ENCODE peak calls at places on chromosomes 2 and 18, in seven cellular contexts. N is activated CD4-positive, alpha-beta T cell treated with anti-CD3 and anti-CD28 coated beads for 48 hours; X is HuH-7.5; Q is mucosa of descending colon; E is fibroblast of the conjunctiva; Y is T-helper 17 cell; K is mesothelial cell of epicardium. H is an unnamed sample.

GRCh38 chr2:31246184-31246852 is 12.4 kb downstream of the EHD3 start:
- DNase-seq in E (no peak), Y (no peak), Q (no peak), N (no peak), K (no peak), X (no peak), H (no peak)

GRCh38 chr18:49041677-49042570 is 91.2 kb upstream of the SMAD7 start:
- DNase-seq in X (no peak), K (no peak), E (no peak), N (peak), Q (peak), Y (no peak), H (no peak)

GRCh38 chr2:147829106-147829505 is 15.7 kb upstream of the ACVR2A start:
- DNase-seq in Q (no peak), Y (no peak), N (no peak), E (peak), K (no peak), X (no peak), H (no peak)

GRCh38 chr2:126614529-126615279 is 41.3 kb upstream of the GYPC start:
- DNase-seq in X (no peak), E (no peak), Y (no peak), K (no peak), N (no peak), Q (no peak), H (no peak)

GRCh38 chr2:239297142-239298125 is 103.4 kb downstream of the HDAC4 start:
- DNase-seq in Y (no peak), X (no peak), E (no peak), K (no peak), N (no peak), Q (no peak), H (no peak)

GRCh38 chr2:219406861-219407230 is 11.3 kb upstream of the DES start:
- DNase-seq in Y (no peak), E (peak), Q (no peak), X (no peak), N (no peak), K (no peak), H (no peak)

GRCh38 chr2:238790126-238790820 is 57.6 kb upstream of the TWIST2 start:
- DNase-seq in X (no peak), K (no peak), Y (no peak), N (no peak), Q (no peak), E (peak), H (no peak)

GRCh38 chr18:36309436-36310391 is 12.2 kb downstream of the FHOD3 start:
- DNase-seq in E (peak), Y (no peak), N (no peak), X (no peak), K (peak), Q (no peak), H (no peak)

GRCh38 chr18:73688851-73689659 is 458.6 kb downstream of the FBXO15 start:
- DNase-seq in K (no peak), E (peak), Q (no peak), N (no peak), Y (no peak), X (no peak), H (no peak)

GRCh38 chr2:27832396-27832795 is 57.8 kb downstream of the RBKS start:
- DNase-seq in K (no peak), Q (no peak), N (no peak), X (no peak), E (no peak), Y (no peak), H (no peak)

GRCh38 chr2:152036611-152037469 is 62.0 kb downstream of the CACNB4 start:
- DNase-seq in N (peak), Y (peak), E (peak), X (peak), Q (peak), K (peak), H (no peak)

GRCh38 chr2:99512081-99512480 is 22.3 kb upstream of the REV1 start:
- DNase-seq in K (no peak), X (no peak), E (no peak), Q (no peak), Y (no peak), N (no peak), H (no peak)

GRCh38 chr2:88832992-88833389 is 141.5 kb downstream of the RPIA start:
- DNase-seq in E (no peak), Q (no peak), N (no peak), X (no peak), Y (no peak), K (no peak), H (no peak)

GRCh38 chr18:48974304-48975220 is 23.8 kb upstream of the SMAD7 start:
- DNase-seq in X (no peak), E (no peak), N (no peak), K (no peak), Y (no peak), Q (no peak), H (no peak)

GRCh38 chr2:183623227-183623626 is 499.0 kb downstream of the NUP35 start:
- DNase-seq in X (no peak), Q (no peak), E (no peak), N (no peak), Y (no peak), K (no peak), H (no peak)

GRCh38 chr18:23502516-23503037 is 734 bp upstream of the RMC1 start:
- DNase-seq in Q (no peak), Y (no peak), X (no peak), K (no peak), N (no peak), E (no peak), H (no peak)

GRCh38 chr2:43049836-43050796 is 176.3 kb downstream of the ZFP36L2 start:
- DNase-seq in X (no peak), Y (no peak), Q (no peak), N (no peak), K (no peak), E (no peak), H (no peak)

GRCh38 chr2:33476793-33477190 is 343 bp downstream of the RASGRP3 start:
- DNase-seq in X (no peak), Q (no peak), K (no peak), N (no peak), E (no peak), Y (no peak), H (no peak)

GRCh38 chr18:63267990-63268721 is 51.4 kb downstream of the BCL2 start:
- DNase-seq in N (no peak), X (no peak), K (no peak), E (no peak), Q (no peak), Y (no peak), H (no peak)

GRCh38 chr2:170396799-170397459 is 219.0 kb downstream of the MYO3B start:
- DNase-seq in Y (no peak), K (no peak), X (peak), E (peak), N (no peak), Q (no peak), H (no peak)

GRCh38 chr2:143264851-143265250 is 135.6 kb downstream of the ARHGAP15 start:
- DNase-seq in K (no peak), E (peak), Y (no peak), N (no peak), Q (no peak), X (no peak), H (no peak)

GRCh38 chr2:174341301-174341994 is 6.7 kb downstream of the SP9 start:
- DNase-seq in Y (peak), X (peak), K (peak), N (peak), E (peak), Q (peak), H (peak)

GRCh38 chr2:11833601-11834000 is 87.2 kb downstream of the LPIN1 start:
- DNase-seq in Y (no peak), E (peak), X (no peak), N (no peak), K (no peak), Q (no peak), H (no peak)

GRCh38 chr18:2982452-2983172 is 30.3 kb downstream of the LPIN2 start:
- DNase-seq in X (no peak), Q (peak), N (no peak), E (no peak), Y (no peak), K (no peak), H (no peak)

GRCh38 chr2:24971550-24972314 is at the start of gene DNAJC27:
- DNase-seq in N (peak), E (peak), Y (peak), Q (peak), K (peak), X (peak), H (peak)

GRCh38 chr2:15177103-15177502 is 384.0 kb downstream of the NBAS start:
- DNase-seq in X (no peak), K (no peak), Y (peak), E (no peak), N (peak), Q (no peak), H (no peak)

GRCh38 chr18:73283032-73283431 is 415.2 kb upstream of the NETO1 start:
- DNase-seq in N (no peak), K (no peak), Q (no peak), Y (no peak), E (no peak), X (no peak), H (no peak)

GRCh38 chr2:182368446-182368845 is 58.4 kb downstream of the PDE1A start:
- DNase-seq in Y (no peak), E (peak), N (no peak), Q (no peak), K (no peak), X (no peak), H (no peak)

GRCh38 chr2:8090748-8091700 is 590.8 kb upstream of the ID2 start:
- DNase-seq in N (peak), Y (no peak), K (no peak), X (peak), Q (peak), E (peak), H (peak)

H was measured in pancreas.